ENCODE peak calls at places on chromosomes 7 and 10, in seven cellular contexts. B is LNCaP clone FGC, X is PC-3, P is sigmoid colon, A is choroid plexus epithelial cell, H is Panc1, K is astrocyte of the spinal cord. R is an unnamed sample.
A peak's percentile ranks its signal among the peaks of the same experiment; 100 is the strongest.

GRCh38 chr10:117364121-117364960 is 10.9 kb downstream of the PDZD8 start:
- DNase-seq in B (no peak), X (no peak), P (no peak), A (peak; percentile 82), H (no peak), K (peak; percentile 50), R (no peak)

GRCh38 chr7:46912692-46913091 is 669.2 kb downstream of the TNS3 start:
- DNase-seq in B (no peak), X (no peak), P (no peak), A (no peak), H (no peak), K (no peak), R (no peak)

GRCh38 chr7:88169717-88170320 is 50.0 kb downstream of the SRI start:
- DNase-seq in B (peak; percentile 4), X (peak; percentile 55), P (no peak), A (peak; percentile 46), H (peak; percentile 2), K (peak; percentile 23), R (no peak)

GRCh38 chr10:114623661-114624294 is 34.3 kb downstream of the ABLIM1 start:
- DNase-seq in B (peak; percentile 27), X (peak; percentile 89), P (no peak), A (peak; percentile 77), H (no peak), K (peak; percentile 93), R (peak; percentile 31)

GRCh38 chr10:128065881-128066534 is 60.2 kb downstream of the MKI67 start:
- DNase-seq in B (no peak), X (no peak), P (peak; percentile 62), A (no peak), H (no peak), K (no peak), R (no peak)

GRCh38 chr7:79414910-79415309 is 38.6 kb downstream of the MAGI2 start:
- DNase-seq in B (no peak), X (no peak), P (no peak), A (no peak), H (no peak), K (no peak), R (no peak)

GRCh38 chr7:33500590-33500989 is 371.2 kb downstream of the BBS9 start:
- DNase-seq in B (no peak), X (no peak), P (no peak), A (no peak), H (no peak), K (no peak), R (no peak)

GRCh38 chr7:1693419-1693990 is 23.4 kb downstream of the ELFN1 start:
- DNase-seq in B (no peak), X (no peak), P (peak; percentile 61), A (no peak), H (no peak), K (no peak), R (peak; percentile 67)

GRCh38 chr10:51108404-51108803 is 34.1 kb downstream of the PRKG1 start:
- DNase-seq in B (no peak), X (peak; percentile 73), P (no peak), A (no peak), H (no peak), K (no peak), R (no peak)

GRCh38 chr7:8433477-8434289 is at the start of gene NXPH1:
- DNase-seq in B (no peak), X (no peak), P (no peak), A (no peak), H (no peak), K (no peak), R (no peak)

DNA sequence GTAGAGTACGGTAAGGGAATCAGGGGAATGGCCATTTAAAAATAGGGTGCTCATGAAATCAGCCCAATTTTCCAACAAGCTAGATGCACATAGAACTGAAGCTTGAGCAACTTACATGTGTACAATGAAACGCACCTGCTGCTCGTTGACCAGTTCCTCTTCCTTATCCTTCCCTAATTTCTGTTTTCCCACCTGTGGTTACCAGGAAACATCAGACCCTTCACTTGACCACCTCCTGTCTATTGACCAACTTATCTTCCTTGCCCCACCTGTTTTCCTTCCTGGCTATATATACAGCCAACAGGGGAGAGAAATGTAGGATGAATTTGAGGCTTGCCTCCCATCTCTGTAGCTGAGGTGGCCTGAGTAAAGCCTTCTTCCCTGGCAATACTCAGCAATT is 37.8 kb upstream of the RAPGEF5 start:
- DNase-seq in B (no peak), X (no peak), P (no peak), A (no peak), H (no peak), K (no peak), R (no peak)
- TF ChIP-seq CTCF in B (no peak), X (no peak), P (no peak), A (no peak), H (no peak), K (no peak), R (no peak)

GRCh38 chr10:104895981-104896380 is 254.9 kb downstream of the SORCS3 start:
- DNase-seq in B (no peak), X (no peak), P (no peak), A (no peak), H (no peak), K (no peak), R (no peak)
- H3K4me3 ChIP-seq in B (no peak overlapping the region), X (no peak overlapping the region), P (no peak overlapping the region), A (no peak overlapping the region), H (no peak overlapping the region), K (no peak overlapping the region), R (no peak overlapping the region)

GRCh38 chr10:66799474-66799873 is 126.4 kb upstream of the LRRTM3 start:
- DNase-seq in B (no peak), X (peak; percentile 66), P (no peak), A (no peak), H (no peak), K (no peak), R (no peak)
- TF ChIP-seq CTCF in B (no peak), X (no peak), P (no peak), A (no peak), H (no peak), K (no peak), R (no peak)

GRCh38 chr7:125927556-125927955 is 997.9 kb upstream of the POT1 start:
- DNase-seq in B (no peak), X (no peak), P (no peak), A (no peak), H (no peak), K (no peak), R (no peak)
- H3K4me3 ChIP-seq in B (no peak overlapping the region), X (no peak overlapping the region), P (no peak overlapping the region), A (no peak overlapping the region), H (no peak overlapping the region), K (no peak overlapping the region), R (no peak overlapping the region)

DNA sequence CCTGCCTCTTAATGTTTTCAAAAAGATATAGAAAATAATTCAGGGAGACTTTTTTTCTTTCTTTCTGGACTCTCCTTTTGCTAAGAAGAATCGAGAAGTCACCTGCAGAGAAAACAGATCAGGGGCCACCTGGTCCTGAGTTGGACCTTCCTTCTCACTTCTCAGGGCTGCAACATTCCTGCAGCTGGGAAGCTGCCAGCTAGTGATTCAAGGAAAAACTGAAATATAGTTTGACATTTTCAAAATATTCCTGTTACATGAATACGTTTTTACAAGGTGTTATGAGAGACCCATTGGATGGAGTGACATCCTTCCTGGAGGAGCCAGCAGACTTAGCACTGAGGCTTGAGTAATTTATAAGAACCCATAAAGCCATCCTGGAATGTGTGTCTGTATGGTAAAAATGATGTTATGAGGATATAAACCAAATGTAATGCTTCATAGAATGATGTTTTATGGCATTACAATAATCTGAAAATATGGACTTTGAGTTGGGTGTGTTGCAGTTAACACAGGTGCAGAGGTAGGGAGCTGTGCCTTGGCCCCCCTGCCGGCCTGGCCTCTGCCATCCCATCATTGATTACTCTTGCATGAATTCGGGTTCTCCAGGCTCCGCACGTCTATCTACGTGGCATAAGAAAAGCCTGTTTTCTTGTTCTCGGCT is 149.7 kb downstream of the PAXIP1 start:
- DNase-seq in B (no peak), X (no peak), P (peak; percentile 49), A (no peak), H (no peak), K (no peak), R (no peak)
- TF ChIP-seq CTCF in B (no peak), X (no peak), P (no peak), A (no peak), H (no peak), K (no peak), R (no peak)

GRCh38 chr7:129367700-129368388 is 66.4 kb upstream of the STRIP2 start:
- DNase-seq in B (peak; percentile 40), X (peak; percentile 86), P (peak; percentile 82), A (peak; percentile 94), H (peak; percentile 71), K (peak; percentile 78), R (peak; percentile 71)
- H3K4me3 ChIP-seq in B (no peak overlapping the region), X (peak overlapping the region; percentile 50), P (no peak overlapping the region), A (peak overlapping the region; percentile 22), H (no peak overlapping the region), K (no peak overlapping the region), R (no peak overlapping the region)

DNA sequence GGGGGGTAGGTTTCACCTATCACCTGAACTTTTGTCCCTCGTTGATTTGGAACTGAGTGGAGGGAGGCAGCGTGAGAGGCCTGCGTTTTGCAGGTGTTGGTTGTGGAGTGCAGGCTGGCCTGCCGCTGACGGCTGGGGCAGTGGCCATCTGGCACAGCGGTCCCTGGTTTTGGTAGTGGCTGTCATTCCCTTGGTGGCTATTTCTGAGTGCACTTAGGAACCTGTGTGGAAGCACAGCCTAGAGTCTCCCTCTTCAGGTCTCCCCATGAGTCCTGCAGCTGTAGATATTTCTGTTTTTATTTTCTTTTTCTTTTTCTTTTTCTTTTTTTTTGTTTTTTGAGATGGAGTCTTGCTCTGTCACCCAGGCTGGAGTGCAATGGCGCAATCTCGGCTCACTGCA is 129.2 kb downstream of the CUL2 start:
- DNase-seq in B (no peak), X (peak; percentile 66), P (no peak), A (peak; percentile 75), H (no peak), K (peak; percentile 38), R (no peak)
- TF ChIP-seq CTCF in B (peak; percentile 34), X (peak; percentile 79), P (no peak), A (peak; percentile 77), H (peak; percentile 65), K (peak; percentile 52), R (no peak)

GRCh38 chr10:10830316-10831061 is 187.2 kb upstream of the CELF2 start:
- DNase-seq in B (no peak), X (peak; percentile 35), P (no peak), A (peak; percentile 95), H (no peak), K (peak; percentile 88), R (no peak)
- H3K4me3 ChIP-seq in B (no peak overlapping the region), X (no peak overlapping the region), P (no peak overlapping the region), A (peak overlapping the region; percentile 5), H (no peak overlapping the region), K (no peak overlapping the region), R (no peak overlapping the region)

R was measured in pancreas.